ENCODE peak calls at places on chromosomes 6 and 20, in four cellular contexts. L is B cell, K is RWPE1, F is fibroblast of the aortic adventitia. U is an unnamed sample.

GRCh38 chr6:161003336-161003735 is 11.8 kb downstream of the MAP3K4 start:
- DNase-seq in K (no peak), L (no peak), F (peak), U (no peak)

GRCh38 chr6:119347466-119348307 is 1.9 kb downstream of the MAN1A1 start:
- DNase-seq in L (peak), F (peak), K (no peak), U (peak)

GRCh38 chr6:117399924-117400323 is 25.8 kb downstream of the ROS1 start:
- DNase-seq in K (peak), F (peak), L (no peak), U (no peak)

GRCh38 chr6:1708820-1709612 is 99.3 kb downstream of the FOXC1 start:
- DNase-seq in F (no peak), L (no peak), K (no peak), U (no peak)

GRCh38 chr20:1422756-1423155 is 29.9 kb upstream of the FKBP1A start:
- DNase-seq in F (no peak), L (no peak), K (no peak), U (no peak)

GRCh38 chr20:31515775-31516107 is 1.5 kb downstream of the HM13 start:
- DNase-seq in K (no peak), L (no peak), F (no peak), U (no peak)

GRCh38 chr20:13442990-13443389 is 195.7 kb downstream of the TASP1 start:
- DNase-seq in F (no peak), K (no peak), L (no peak), U (no peak)

GRCh38 chr6:168093071-168093505 is 14.1 kb upstream of the FRMD1 start:
- DNase-seq in L (no peak), K (no peak), F (no peak), U (no peak)

GRCh38 chr6:169895926-169896761 is 144.7 kb downstream of the ERMARD start:
- DNase-seq in F (no peak), L (no peak), K (no peak), U (no peak)

GRCh38 chr20:24943196-24943595 is 5.9 kb upstream of the CST7 start:
- DNase-seq in L (no peak), F (no peak), K (no peak), U (no peak)

GRCh38 chr20:17818187-17818586 is 118.4 kb downstream of the BANF2 start:
- DNase-seq in L (no peak), K (no peak), F (no peak), U (no peak)

GRCh38 chr6:139367810-139368321 is 6.6 kb downstream of the CITED2 start:
- DNase-seq in L (no peak), K (no peak), F (peak), U (no peak)

GRCh38 chr20:17097603-17098002 is 129.2 kb upstream of the PCSK2 start:
- DNase-seq in L (no peak), K (no peak), F (no peak), U (no peak)

GRCh38 chr6:118333772-118334171 is 214.3 kb upstream of the PLN start:
- DNase-seq in L (no peak), F (no peak), K (no peak), U (no peak)

GRCh38 chr20:33659341-33660034 is 2.6 kb upstream of the C20orf144 start:
- DNase-seq in F (no peak), K (no peak), L (no peak), U (no peak)

GRCh38 chr6:117919775-117920492 is 12.9 kb downstream of the SLC35F1 start:
- DNase-seq in K (no peak), L (no peak), F (no peak), U (no peak)

GRCh38 chr6:36947570-36948351 is 6.8 kb upstream of the PI16 start:
- DNase-seq in F (no peak), L (no peak), K (no peak), U (no peak)

GRCh38 chr6:56962451-56962850 is 7.5 kb downstream of the BEND6 start:
- DNase-seq in L (no peak), K (no peak), F (no peak), U (no peak)

GRCh38 chr6:89506716-89507597 is 74.0 kb downstream of the ANKRD6 start:
- DNase-seq in L (no peak), F (no peak), K (no peak), U (no peak)

GRCh38 chr6:45327956-45328522 is at the start of gene RUNX2:
- DNase-seq in K (no peak), F (peak), L (no peak), U (no peak)

GRCh38 chr6:64505312-64505711 is 869.7 kb downstream of the PHF3 start:
- DNase-seq in F (no peak), K (no peak), L (no peak), U (peak)

DNA sequence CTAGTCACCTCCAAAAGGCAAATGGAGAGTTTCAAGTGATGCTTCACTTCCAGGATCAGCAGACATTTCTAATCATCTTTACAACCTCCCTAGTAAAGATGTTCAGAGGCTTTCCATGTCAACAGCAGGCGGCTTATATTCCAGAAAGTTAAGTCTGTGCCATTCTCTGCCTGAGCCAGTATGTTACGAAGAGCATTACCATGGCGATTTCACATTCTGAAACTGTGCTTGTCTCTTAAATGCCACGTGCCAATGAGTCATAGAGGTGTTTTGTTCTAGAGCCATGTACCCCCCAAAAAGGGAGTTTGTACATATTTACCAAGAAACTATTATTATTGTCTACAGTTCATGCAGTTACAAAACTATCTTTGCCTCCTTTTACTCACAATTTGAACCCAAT is 319.5 kb downstream of the FOXA2 start:
- DNase-seq in F (no peak), K (no peak), L (no peak), U (no peak)
- TF ChIP-seq CTCF in F (no peak), K (no peak), L (no peak), U (no peak)

DNA sequence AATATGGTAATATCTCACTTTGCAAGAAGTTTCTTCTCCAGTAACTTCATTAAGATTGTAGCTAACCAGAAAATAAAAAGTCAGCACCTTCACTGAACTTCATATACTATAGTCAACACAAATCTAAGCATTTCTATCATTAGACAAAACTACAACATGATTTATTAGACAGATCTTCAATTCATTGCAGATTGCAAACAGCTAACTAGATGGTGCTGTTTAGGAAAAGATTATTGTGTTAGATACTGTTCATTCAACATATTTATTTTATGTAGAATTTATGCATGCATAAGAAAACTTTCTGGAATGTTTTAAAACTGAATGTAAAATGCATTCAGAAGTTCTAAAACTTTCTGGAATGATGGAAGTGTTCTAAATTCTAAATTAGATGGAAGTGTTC is 442.1 kb downstream of the HTR1B start:
- DNase-seq in F (no peak), L (no peak), K (no peak), U (no peak)
- TF ChIP-seq CTCF in F (no peak), L (no peak), K (no peak), U (no peak)

GRCh38 chr20:35619196-35620095 is 3.8 kb downstream of the SPAG4 start:
- DNase-seq in F (peak), K (peak), L (peak), U (peak)

GRCh38 chr20:35616465-35617396 is 1.1 kb downstream of the SPAG4 start:
- DNase-seq in K (peak), F (peak), L (peak), U (peak)

GRCh38 chr20:35618372-35619131 is 2.9 kb downstream of the SPAG4 start:
- DNase-seq in F (peak), K (peak), L (no peak), U (peak)

GRCh38 chr20:35617397-35618031 is 1.9 kb downstream of the SPAG4 start:
- DNase-seq in K (peak), F (peak), L (peak), U (peak)

GRCh38 chr20:35618032-35618371 is 2.4 kb downstream of the SPAG4 start:
- DNase-seq in L (no peak), K (no peak), F (no peak), U (no peak)
- TF ChIP-seq CTCF in L (no peak), K (no peak), F (no peak), U (no peak)

DNA sequence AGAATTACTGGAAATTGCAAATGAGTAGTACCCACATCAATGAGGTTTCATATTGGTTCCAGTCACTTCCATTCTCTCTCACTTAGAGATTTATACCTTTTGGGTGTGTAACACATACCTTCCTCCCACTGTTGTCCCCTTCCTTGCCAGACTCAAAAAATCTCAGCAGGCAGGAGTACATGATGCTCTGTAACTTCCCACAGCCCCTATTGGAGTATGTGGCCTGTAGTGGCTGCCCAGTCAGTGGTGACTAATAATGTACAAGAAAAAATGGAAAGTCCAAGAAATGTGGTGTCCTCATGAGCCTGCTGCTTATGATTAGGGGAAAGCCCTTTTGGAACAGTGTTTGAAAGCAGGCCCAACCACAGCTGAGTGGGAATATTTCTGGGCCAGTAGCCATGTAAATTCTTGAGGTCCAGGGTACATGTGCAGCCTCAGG is 312.0 kb downstream of the ZFAND3 start:
- DNase-seq in L (no peak), F (peak), K (peak), U (peak)
- TF ChIP-seq CTCF in L (no peak), F (no peak), K (no peak), U (no peak)

DNA sequence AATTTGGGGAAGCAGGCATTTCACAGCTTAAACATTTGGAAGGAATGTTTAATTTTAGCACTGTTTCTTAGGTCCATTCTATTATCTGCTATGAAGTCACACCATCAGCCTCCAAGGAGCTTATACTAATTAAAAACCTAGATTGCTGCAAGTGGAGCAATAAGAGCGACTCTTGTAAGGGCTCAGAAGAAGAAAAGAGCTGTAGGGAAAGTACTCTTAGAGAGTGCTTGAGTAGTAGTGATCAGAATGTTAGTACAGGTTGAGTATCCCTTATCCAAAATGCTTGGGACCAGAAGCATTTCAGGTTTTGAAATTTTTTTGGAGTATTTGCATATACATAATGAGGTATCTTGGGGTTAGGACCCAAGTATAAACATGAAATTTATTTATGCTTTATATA is 285.3 kb downstream of the UBE3D start:
- DNase-seq in L (no peak), F (no peak), K (no peak), U (no peak)
- TF ChIP-seq CTCF in L (no peak), F (no peak), K (no peak), U (no peak)

GRCh38 chr6:23086100-23086499 is 516.7 kb downstream of the HDGFL1 start:
- DNase-seq in K (no peak), L (no peak), F (no peak), U (no peak)

GRCh38 chr6:23097569-23097968 is 528.2 kb downstream of the HDGFL1 start:
- DNase-seq in K (no peak), L (no peak), F (no peak), U (no peak)

GRCh38 chr6:23089981-23090380 is 520.6 kb downstream of the HDGFL1 start:
- DNase-seq in K (no peak), L (no peak), F (peak), U (no peak)

GRCh38 chr6:23091795-23092194 is 522.4 kb downstream of the HDGFL1 start:
- DNase-seq in L (no peak), K (no peak), F (no peak), U (no peak)
- TF ChIP-seq CTCF in L (no peak), K (no peak), F (no peak), U (no peak)

GRCh38 chr20:11791316-11792228 is 126.1 kb upstream of the BTBD3 start:
- DNase-seq in F (no peak), L (no peak), K (peak), U (no peak)
- TF ChIP-seq CTCF in F (no peak), L (no peak), K (no peak), U (no peak)